ENCODE peak calls at places on chromosomes 6 and 20, in four cellular contexts. One of them, this sample, is unnamed.

GRCh38 chr20:58514321-58515239 is 619 bp downstream of the APCDD1L start:
- DNase-seq in nephron progenitor cell: peak
- DNase-seq in mucosa of gallbladder: no peak
- DNase-seq in activated CD8-positive, alpha-beta T cell treated with anti-CD3 and anti-CD28 coated beads, Interleukin-2, amount 10 ng/mL, durations not matched to agents 7 days and 5 days: no peak
- DNase-seq in this sample: no peak

GRCh38 chr6:155024628-155025027 is 29.5 kb downstream of the TIAM2 start:
- DNase-seq in mucosa of gallbladder: no peak
- DNase-seq in nephron progenitor cell: no peak
- DNase-seq in activated CD8-positive, alpha-beta T cell treated with anti-CD3 and anti-CD28 coated beads, Interleukin-2, amount 10 ng/mL, durations not matched to agents 7 days and 5 days: no peak
- DNase-seq in this sample: no peak

GRCh38 chr20:63103402-63104311 is 96.9 kb upstream of the BHLHE23 start:
- DNase-seq in activated CD8-positive, alpha-beta T cell treated with anti-CD3 and anti-CD28 coated beads, Interleukin-2, amount 10 ng/mL, durations not matched to agents 7 days and 5 days: no peak
- DNase-seq in mucosa of gallbladder: no peak
- DNase-seq in nephron progenitor cell: no peak
- DNase-seq in this sample: no peak

GRCh38 chr6:144661101-144661806 is 376.1 kb downstream of the UTRN start:
- DNase-seq in nephron progenitor cell: no peak
- DNase-seq in mucosa of gallbladder: peak
- DNase-seq in activated CD8-positive, alpha-beta T cell treated with anti-CD3 and anti-CD28 coated beads, Interleukin-2, amount 10 ng/mL, durations not matched to agents 7 days and 5 days: no peak
- DNase-seq in this sample: no peak

GRCh38 chr6:38024908-38025307 is 205.4 kb downstream of the ZFAND3 start:
- DNase-seq in activated CD8-positive, alpha-beta T cell treated with anti-CD3 and anti-CD28 coated beads, Interleukin-2, amount 10 ng/mL, durations not matched to agents 7 days and 5 days: no peak
- DNase-seq in nephron progenitor cell: no peak
- DNase-seq in mucosa of gallbladder: no peak
- DNase-seq in this sample: no peak

GRCh38 chr6:82954937-82955577 is 110.6 kb downstream of the UBE3D start:
- DNase-seq in nephron progenitor cell: no peak
- DNase-seq in mucosa of gallbladder: no peak
- DNase-seq in activated CD8-positive, alpha-beta T cell treated with anti-CD3 and anti-CD28 coated beads, Interleukin-2, amount 10 ng/mL, durations not matched to agents 7 days and 5 days: no peak
- DNase-seq in this sample: no peak

GRCh38 chr6:43247115-43247999 is 4.1 kb downstream of the TTBK1 start:
- DNase-seq in nephron progenitor cell: peak
- DNase-seq in activated CD8-positive, alpha-beta T cell treated with anti-CD3 and anti-CD28 coated beads, Interleukin-2, amount 10 ng/mL, durations not matched to agents 7 days and 5 days: peak
- DNase-seq in mucosa of gallbladder: peak
- DNase-seq in this sample: peak

GRCh38 chr6:100304575-100304974 is 160.1 kb downstream of the SIM1 start:
- DNase-seq in activated CD8-positive, alpha-beta T cell treated with anti-CD3 and anti-CD28 coated beads, Interleukin-2, amount 10 ng/mL, durations not matched to agents 7 days and 5 days: no peak
- DNase-seq in mucosa of gallbladder: no peak
- DNase-seq in nephron progenitor cell: no peak
- DNase-seq in this sample: no peak

GRCh38 chr6:18410412-18410811 is 23.3 kb downstream of the RNF144B start:
- DNase-seq in nephron progenitor cell: no peak
- DNase-seq in mucosa of gallbladder: no peak
- DNase-seq in activated CD8-positive, alpha-beta T cell treated with anti-CD3 and anti-CD28 coated beads, Interleukin-2, amount 10 ng/mL, durations not matched to agents 7 days and 5 days: no peak
- DNase-seq in this sample: no peak

GRCh38 chr20:50794181-50794845 is 548 bp upstream of the BCAS4 start:
- DNase-seq in activated CD8-positive, alpha-beta T cell treated with anti-CD3 and anti-CD28 coated beads, Interleukin-2, amount 10 ng/mL, durations not matched to agents 7 days and 5 days: no peak
- DNase-seq in mucosa of gallbladder: no peak
- DNase-seq in nephron progenitor cell: no peak
- DNase-seq in this sample: no peak

GRCh38 chr6:95081949-95082348 is 495.4 kb upstream of the MANEA start:
- DNase-seq in activated CD8-positive, alpha-beta T cell treated with anti-CD3 and anti-CD28 coated beads, Interleukin-2, amount 10 ng/mL, durations not matched to agents 7 days and 5 days: no peak
- DNase-seq in mucosa of gallbladder: no peak
- DNase-seq in nephron progenitor cell: no peak
- DNase-seq in this sample: no peak